ENCODE peak calls at places on chromosomes 5 and 9, in ten cellular contexts. One of them, this sample, is unnamed.

GRCh38 chr9:86706391-86706790 is 240.9 kb downstream of the GAS1 start:
- DNase-seq in activated CD4-positive, alpha-beta T cell treated with anti-CD3 and anti-CD28 coated beads for 36 hours: no peak
- DNase-seq in NCI-H524: no peak
- DNase-seq in transverse colon: no peak
- DNase-seq in H54: no peak
- DNase-seq in NCI-H1105: no peak
- DNase-seq in GM12865: no peak
- DNase-seq in cerebellar nuclear complex: no peak
- DNase-seq in activated B cell treated with CpG ODN at 0.5 μM for 24 hours: no peak
- DNase-seq in activated CD8-positive, alpha-beta memory T cell treated with anti-CD3 and anti-CD28 coated beads for 48 hours: no peak
- DNase-seq in this sample: no peak

GRCh38 chr9:134025606-134026541 is 593 bp downstream of the BRD3OS start:
- DNase-seq in NCI-H1105: no peak
- DNase-seq in H54: peak; percentile 72
- DNase-seq in activated CD4-positive, alpha-beta T cell treated with anti-CD3 and anti-CD28 coated beads for 36 hours: peak; percentile 75
- DNase-seq in transverse colon: peak; percentile 45
- DNase-seq in NCI-H524: no peak
- DNase-seq in GM12865: peak; percentile 64
- DNase-seq in activated B cell treated with CpG ODN at 0.5 μM for 24 hours: peak; percentile 63
- DNase-seq in activated CD8-positive, alpha-beta memory T cell treated with anti-CD3 and anti-CD28 coated beads for 48 hours: peak; percentile 33
- DNase-seq in cerebellar nuclear complex: no peak
- DNase-seq in this sample: peak; percentile 24

GRCh38 chr9:129989740-129990139 is 53.2 kb downstream of the FNBP1 start:
- DNase-seq in NCI-H524: no peak
- DNase-seq in activated CD8-positive, alpha-beta memory T cell treated with anti-CD3 and anti-CD28 coated beads for 48 hours: no peak
- DNase-seq in H54: no peak
- DNase-seq in GM12865: peak; percentile 56
- DNase-seq in NCI-H1105: no peak
- DNase-seq in activated B cell treated with CpG ODN at 0.5 μM for 24 hours: no peak
- DNase-seq in activated CD4-positive, alpha-beta T cell treated with anti-CD3 and anti-CD28 coated beads for 36 hours: no peak
- DNase-seq in transverse colon: no peak
- DNase-seq in cerebellar nuclear complex: no peak
- DNase-seq in this sample: no peak

GRCh38 chr5:122358382-122358990 is 46.4 kb downstream of the SNCAIP start:
- DNase-seq in activated CD4-positive, alpha-beta T cell treated with anti-CD3 and anti-CD28 coated beads for 36 hours: no peak
- DNase-seq in H54: no peak
- DNase-seq in activated CD8-positive, alpha-beta memory T cell treated with anti-CD3 and anti-CD28 coated beads for 48 hours: no peak
- DNase-seq in cerebellar nuclear complex: no peak
- DNase-seq in activated B cell treated with CpG ODN at 0.5 μM for 24 hours: no peak
- DNase-seq in transverse colon: no peak
- DNase-seq in GM12865: no peak
- DNase-seq in NCI-H524: no peak
- DNase-seq in NCI-H1105: no peak
- DNase-seq in this sample: peak; percentile 16

GRCh38 chr9:130632081-130632710 is 32.2 kb upstream of the PRDM12 start:
- DNase-seq in NCI-H524: no peak
- DNase-seq in GM12865: no peak
- DNase-seq in H54: no peak
- DNase-seq in NCI-H1105: no peak
- DNase-seq in activated CD8-positive, alpha-beta memory T cell treated with anti-CD3 and anti-CD28 coated beads for 48 hours: no peak
- DNase-seq in activated B cell treated with CpG ODN at 0.5 μM for 24 hours: no peak
- DNase-seq in activated CD4-positive, alpha-beta T cell treated with anti-CD3 and anti-CD28 coated beads for 36 hours: no peak
- DNase-seq in cerebellar nuclear complex: no peak
- DNase-seq in transverse colon: no peak
- DNase-seq in this sample: no peak

GRCh38 chr5:144864113-144864512 is 693.4 kb downstream of the KCTD16 start:
- DNase-seq in NCI-H1105: peak; percentile 17
- DNase-seq in activated B cell treated with CpG ODN at 0.5 μM for 24 hours: no peak
- DNase-seq in NCI-H524: no peak
- DNase-seq in cerebellar nuclear complex: no peak
- DNase-seq in H54: no peak
- DNase-seq in activated CD8-positive, alpha-beta memory T cell treated with anti-CD3 and anti-CD28 coated beads for 48 hours: no peak
- DNase-seq in transverse colon: no peak
- DNase-seq in activated CD4-positive, alpha-beta T cell treated with anti-CD3 and anti-CD28 coated beads for 36 hours: no peak
- DNase-seq in GM12865: peak; percentile 5
- DNase-seq in this sample: no peak

GRCh38 chr5:170307575-170308465 is 10.2 kb upstream of the LCP2 start:
- DNase-seq in activated CD8-positive, alpha-beta memory T cell treated with anti-CD3 and anti-CD28 coated beads for 48 hours: no peak
- DNase-seq in cerebellar nuclear complex: no peak
- DNase-seq in activated B cell treated with CpG ODN at 0.5 μM for 24 hours: no peak
- DNase-seq in GM12865: peak; percentile 52
- DNase-seq in H54: peak; percentile 44
- DNase-seq in activated CD4-positive, alpha-beta T cell treated with anti-CD3 and anti-CD28 coated beads for 36 hours: no peak
- DNase-seq in NCI-H524: no peak
- DNase-seq in transverse colon: peak; percentile 52
- DNase-seq in NCI-H1105: no peak
- DNase-seq in this sample: peak; percentile 20

GRCh38 chr5:119515192-119515591 is 62.9 kb downstream of the HSD17B4 start:
- DNase-seq in activated CD8-positive, alpha-beta memory T cell treated with anti-CD3 and anti-CD28 coated beads for 48 hours: no peak
- DNase-seq in NCI-H524: no peak
- DNase-seq in activated B cell treated with CpG ODN at 0.5 μM for 24 hours: no peak
- DNase-seq in transverse colon: no peak
- DNase-seq in NCI-H1105: no peak
- DNase-seq in activated CD4-positive, alpha-beta T cell treated with anti-CD3 and anti-CD28 coated beads for 36 hours: no peak
- DNase-seq in H54: no peak
- DNase-seq in cerebellar nuclear complex: no peak
- DNase-seq in GM12865: no peak
- DNase-seq in this sample: no peak

GRCh38 chr5:76163111-76163628 is 80.0 kb downstream of the SV2C start:
- DNase-seq in activated B cell treated with CpG ODN at 0.5 μM for 24 hours: no peak
- DNase-seq in H54: no peak
- DNase-seq in transverse colon: no peak
- DNase-seq in NCI-H1105: no peak
- DNase-seq in NCI-H524: no peak
- DNase-seq in activated CD8-positive, alpha-beta memory T cell treated with anti-CD3 and anti-CD28 coated beads for 48 hours: no peak
- DNase-seq in GM12865: no peak
- DNase-seq in activated CD4-positive, alpha-beta T cell treated with anti-CD3 and anti-CD28 coated beads for 36 hours: no peak
- DNase-seq in cerebellar nuclear complex: no peak
- DNase-seq in this sample: no peak

GRCh38 chr5:171092194-171092593 is 216.9 kb upstream of the TLX3 start:
- DNase-seq in NCI-H1105: no peak
- DNase-seq in GM12865: no peak
- DNase-seq in transverse colon: no peak
- DNase-seq in activated CD8-positive, alpha-beta memory T cell treated with anti-CD3 and anti-CD28 coated beads for 48 hours: no peak
- DNase-seq in H54: no peak
- DNase-seq in activated CD4-positive, alpha-beta T cell treated with anti-CD3 and anti-CD28 coated beads for 36 hours: no peak
- DNase-seq in cerebellar nuclear complex: no peak
- DNase-seq in NCI-H524: no peak
- DNase-seq in activated B cell treated with CpG ODN at 0.5 μM for 24 hours: no peak
- DNase-seq in this sample: peak; percentile 10

GRCh38 chr9:105681724-105682123 is 12.6 kb upstream of the TMEM38B start:
- DNase-seq in activated B cell treated with CpG ODN at 0.5 μM for 24 hours: no peak
- DNase-seq in activated CD8-positive, alpha-beta memory T cell treated with anti-CD3 and anti-CD28 coated beads for 48 hours: no peak
- DNase-seq in NCI-H1105: no peak
- DNase-seq in NCI-H524: no peak
- DNase-seq in GM12865: no peak
- DNase-seq in activated CD4-positive, alpha-beta T cell treated with anti-CD3 and anti-CD28 coated beads for 36 hours: no peak
- DNase-seq in H54: peak; percentile 79
- DNase-seq in cerebellar nuclear complex: no peak
- DNase-seq in transverse colon: no peak
- DNase-seq in this sample: no peak

GRCh38 chr5:83245037-83245436 is 167.7 kb downstream of the XRCC4 start:
- DNase-seq in NCI-H1105: no peak
- DNase-seq in cerebellar nuclear complex: no peak
- DNase-seq in activated B cell treated with CpG ODN at 0.5 μM for 24 hours: no peak
- DNase-seq in GM12865: no peak
- DNase-seq in NCI-H524: no peak
- DNase-seq in activated CD8-positive, alpha-beta memory T cell treated with anti-CD3 and anti-CD28 coated beads for 48 hours: no peak
- DNase-seq in transverse colon: no peak
- DNase-seq in H54: no peak
- DNase-seq in activated CD4-positive, alpha-beta T cell treated with anti-CD3 and anti-CD28 coated beads for 36 hours: no peak
- DNase-seq in this sample: no peak

GRCh38 chr9:130267930-130268329 is 2.4 kb downstream of the HMCN2 start:
- DNase-seq in activated B cell treated with CpG ODN at 0.5 μM for 24 hours: no peak
- DNase-seq in GM12865: no peak
- DNase-seq in transverse colon: no peak
- DNase-seq in activated CD4-positive, alpha-beta T cell treated with anti-CD3 and anti-CD28 coated beads for 36 hours: no peak
- DNase-seq in activated CD8-positive, alpha-beta memory T cell treated with anti-CD3 and anti-CD28 coated beads for 48 hours: no peak
- DNase-seq in cerebellar nuclear complex: no peak
- DNase-seq in NCI-H1105: no peak
- DNase-seq in H54: no peak
- DNase-seq in NCI-H524: no peak
- DNase-seq in this sample: no peak

GRCh38 chr5:34660444-34660843 is 4.3 kb downstream of the RAI14 start:
- DNase-seq in GM12865: no peak
- DNase-seq in activated CD4-positive, alpha-beta T cell treated with anti-CD3 and anti-CD28 coated beads for 36 hours: no peak
- DNase-seq in NCI-H524: no peak
- DNase-seq in cerebellar nuclear complex: no peak
- DNase-seq in H54: no peak
- DNase-seq in transverse colon: no peak
- DNase-seq in activated CD8-positive, alpha-beta memory T cell treated with anti-CD3 and anti-CD28 coated beads for 48 hours: no peak
- DNase-seq in NCI-H1105: no peak
- DNase-seq in activated B cell treated with CpG ODN at 0.5 μM for 24 hours: no peak
- DNase-seq in this sample: no peak